ENCODE peak calls at places on chromosomes 11 and 22, in nine cellular contexts. One of them, this sample, is unnamed.

GRCh38 chr11:134939905-134940304 is 527.9 kb upstream of the B3GAT1 start:
- DNase-seq in HFF-Myc: no peak
- DNase-seq in brain microvascular endothelial cell: no peak
- DNase-seq in HCT116: no peak
- DNase-seq in body of pancreas: no peak
- DNase-seq in cardiac muscle cell: peak
- DNase-seq in thoracic aorta: no peak
- DNase-seq in heart left ventricle: no peak
- DNase-seq in pancreas: no peak
- DNase-seq in this sample: no peak

GRCh38 chr22:20520093-20520511 is 12.7 kb downstream of the MED15 start:
- DNase-seq in HFF-Myc: no peak
- DNase-seq in brain microvascular endothelial cell: peak
- DNase-seq in HCT116: no peak
- DNase-seq in body of pancreas: no peak
- DNase-seq in cardiac muscle cell: no peak
- DNase-seq in thoracic aorta: no peak
- DNase-seq in heart left ventricle: no peak
- DNase-seq in pancreas: no peak
- DNase-seq in this sample: no peak

GRCh38 chr11:61357233-61357893 is 4.3 kb downstream of the CYB561A3 start:
- DNase-seq in HFF-Myc: no peak
- DNase-seq in brain microvascular endothelial cell: no peak
- DNase-seq in HCT116: no peak
- DNase-seq in body of pancreas: no peak
- DNase-seq in cardiac muscle cell: no peak
- DNase-seq in thoracic aorta: no peak
- DNase-seq in heart left ventricle: no peak
- DNase-seq in pancreas: no peak
- DNase-seq in this sample: no peak

GRCh38 chr22:45427114-45427513 is 13.6 kb downstream of the RIBC2 start:
- DNase-seq in HFF-Myc: no peak
- DNase-seq in brain microvascular endothelial cell: no peak
- DNase-seq in HCT116: no peak
- DNase-seq in body of pancreas: no peak
- DNase-seq in cardiac muscle cell: no peak
- DNase-seq in thoracic aorta: no peak
- DNase-seq in heart left ventricle: no peak
- DNase-seq in pancreas: no peak
- DNase-seq in this sample: no peak

GRCh38 chr11:69108030-69108429 is 47.7 kb upstream of the SMIM38 start:
- DNase-seq in HFF-Myc: no peak
- DNase-seq in brain microvascular endothelial cell: no peak
- DNase-seq in HCT116: no peak
- DNase-seq in body of pancreas: no peak
- DNase-seq in cardiac muscle cell: no peak
- DNase-seq in thoracic aorta: no peak
- DNase-seq in heart left ventricle: no peak
- DNase-seq in pancreas: no peak
- DNase-seq in this sample: no peak

GRCh38 chr22:46580940-46581579 is 39.1 kb upstream of the GRAMD4 start:
- DNase-seq in HFF-Myc: no peak
- DNase-seq in brain microvascular endothelial cell: no peak
- DNase-seq in HCT116: no peak
- DNase-seq in body of pancreas: no peak
- DNase-seq in cardiac muscle cell: no peak
- DNase-seq in thoracic aorta: no peak
- DNase-seq in heart left ventricle: no peak
- DNase-seq in pancreas: no peak
- DNase-seq in this sample: no peak

GRCh38 chr11:117621226-117621625 is 175.8 kb downstream of the DSCAML1 start:
- DNase-seq in HFF-Myc: no peak
- DNase-seq in brain microvascular endothelial cell: peak
- DNase-seq in HCT116: peak
- DNase-seq in body of pancreas: no peak
- DNase-seq in cardiac muscle cell: no peak
- DNase-seq in thoracic aorta: no peak
- DNase-seq in heart left ventricle: no peak
- DNase-seq in pancreas: no peak
- DNase-seq in this sample: peak

GRCh38 chr11:35688023-35688422 is 25.4 kb downstream of the TRIM44 start:
- DNase-seq in HFF-Myc: no peak
- DNase-seq in brain microvascular endothelial cell: peak
- DNase-seq in HCT116: no peak
- DNase-seq in body of pancreas: no peak
- DNase-seq in cardiac muscle cell: no peak
- DNase-seq in thoracic aorta: no peak
- DNase-seq in heart left ventricle: no peak
- DNase-seq in pancreas: no peak
- DNase-seq in this sample: no peak

GRCh38 chr11:6746086-6746618 is 25.6 kb downstream of the OR2AG2 start:
- DNase-seq in HFF-Myc: no peak
- DNase-seq in brain microvascular endothelial cell: no peak
- DNase-seq in HCT116: no peak
- DNase-seq in body of pancreas: no peak
- DNase-seq in cardiac muscle cell: no peak
- DNase-seq in thoracic aorta: no peak
- DNase-seq in heart left ventricle: peak
- DNase-seq in pancreas: no peak
- DNase-seq in this sample: peak

GRCh38 chr22:48660795-48661740 is 1166.6 kb downstream of the BRD1 start:
- DNase-seq in HFF-Myc: no peak
- DNase-seq in brain microvascular endothelial cell: no peak
- DNase-seq in HCT116: no peak
- DNase-seq in body of pancreas: no peak
- DNase-seq in cardiac muscle cell: no peak
- DNase-seq in thoracic aorta: no peak
- DNase-seq in heart left ventricle: no peak
- DNase-seq in pancreas: no peak
- DNase-seq in this sample: no peak

GRCh38 chr22:29093030-29093429 is 20.2 kb downstream of the KREMEN1 start:
- DNase-seq in HFF-Myc: no peak
- DNase-seq in brain microvascular endothelial cell: no peak
- DNase-seq in HCT116: no peak
- DNase-seq in body of pancreas: no peak
- DNase-seq in cardiac muscle cell: no peak
- DNase-seq in thoracic aorta: no peak
- DNase-seq in heart left ventricle: no peak
- DNase-seq in pancreas: no peak
- DNase-seq in this sample: no peak

GRCh38 chr11:129295746-129296145 is 79.9 kb upstream of the BARX2 start:
- DNase-seq in HFF-Myc: no peak
- DNase-seq in brain microvascular endothelial cell: peak
- DNase-seq in HCT116: no peak
- DNase-seq in body of pancreas: no peak
- DNase-seq in cardiac muscle cell: no peak
- DNase-seq in thoracic aorta: no peak
- DNase-seq in heart left ventricle: no peak
- DNase-seq in pancreas: no peak
- DNase-seq in this sample: no peak

GRCh38 chr11:8017071-8017470 is 29.9 kb downstream of the EIF3F start:
- DNase-seq in HFF-Myc: no peak
- DNase-seq in brain microvascular endothelial cell: no peak
- DNase-seq in HCT116: no peak
- DNase-seq in body of pancreas: no peak
- DNase-seq in cardiac muscle cell: no peak
- DNase-seq in thoracic aorta: no peak
- DNase-seq in heart left ventricle: peak
- DNase-seq in pancreas: no peak
- DNase-seq in this sample: peak

DNA sequence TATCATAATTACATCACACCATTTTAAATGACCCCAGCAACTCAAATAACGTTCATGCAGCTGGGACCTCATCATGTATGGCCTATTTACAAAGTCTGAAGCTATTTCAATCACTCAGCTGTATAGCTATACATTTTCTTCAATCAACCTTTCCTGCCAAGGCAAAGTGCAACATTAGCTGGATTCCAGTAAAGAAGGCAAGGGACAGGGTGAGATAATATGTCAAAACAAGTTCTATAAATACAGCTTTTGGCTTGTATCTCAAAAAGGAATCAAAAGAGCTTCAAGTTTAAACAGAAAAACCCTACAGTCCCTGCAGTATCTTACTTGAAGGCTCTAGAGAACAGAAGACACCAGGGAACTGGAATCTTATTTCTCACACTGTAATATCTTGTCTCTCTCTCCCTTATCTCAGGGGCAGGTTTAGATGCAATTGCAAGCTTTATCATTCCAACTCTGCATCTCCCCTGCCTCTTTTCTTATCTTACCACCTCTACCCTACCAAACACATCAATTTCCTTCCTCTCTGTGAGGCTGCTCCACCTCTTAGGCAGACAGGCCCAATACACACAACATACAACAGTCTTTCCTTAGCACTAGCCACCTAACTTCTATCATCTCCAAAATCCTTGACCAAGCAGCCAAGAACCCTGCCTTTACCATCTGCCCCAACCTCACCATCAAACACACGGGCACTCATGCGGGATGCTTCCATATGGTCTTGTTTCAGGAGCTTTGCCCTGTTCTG is 34.5 kb downstream of the CELF1 start:
- DNase-seq in HFF-Myc: no peak
- DNase-seq in brain microvascular endothelial cell: no peak
- DNase-seq in HCT116: no peak
- DNase-seq in body of pancreas: no peak
- DNase-seq in cardiac muscle cell: no peak
- DNase-seq in thoracic aorta: no peak
- DNase-seq in heart left ventricle: no peak
- DNase-seq in pancreas: no peak
- DNase-seq in this sample: no peak
- H3K4me3 ChIP-seq in HFF-Myc: no peak
- H3K4me3 ChIP-seq in brain microvascular endothelial cell: no peak
- H3K4me3 ChIP-seq in HCT116: no peak
- H3K4me3 ChIP-seq in body of pancreas: no peak
- H3K4me3 ChIP-seq in cardiac muscle cell: no peak
- H3K4me3 ChIP-seq in thoracic aorta: no peak
- H3K4me3 ChIP-seq in heart left ventricle: no peak
- H3K4me3 ChIP-seq in pancreas: no peak
- H3K4me3 ChIP-seq in this sample: no peak

GRCh38 chr11:114479331-114479730 is 40.1 kb downstream of the REXO2 start:
- DNase-seq in HFF-Myc: no peak
- DNase-seq in brain microvascular endothelial cell: no peak
- DNase-seq in HCT116: no peak
- DNase-seq in body of pancreas: no peak
- DNase-seq in cardiac muscle cell: no peak
- DNase-seq in thoracic aorta: no peak
- DNase-seq in heart left ventricle: no peak
- DNase-seq in pancreas: no peak
- DNase-seq in this sample: no peak

GRCh38 chr11:114482114-114482513 is 42.8 kb downstream of the REXO2 start:
- DNase-seq in HFF-Myc: no peak
- DNase-seq in brain microvascular endothelial cell: no peak
- DNase-seq in HCT116: no peak
- DNase-seq in body of pancreas: no peak
- DNase-seq in cardiac muscle cell: no peak
- DNase-seq in thoracic aorta: no peak
- DNase-seq in heart left ventricle: no peak
- DNase-seq in pancreas: no peak
- DNase-seq in this sample: no peak

GRCh38 chr11:114483929-114484328 is 44.7 kb downstream of the REXO2 start:
- DNase-seq in HFF-Myc: no peak
- DNase-seq in brain microvascular endothelial cell: no peak
- DNase-seq in HCT116: no peak
- DNase-seq in body of pancreas: no peak
- DNase-seq in cardiac muscle cell: no peak
- DNase-seq in thoracic aorta: no peak
- DNase-seq in heart left ventricle: no peak
- DNase-seq in pancreas: no peak
- DNase-seq in this sample: no peak

GRCh38 chr11:114477946-114478537 is 38.8 kb downstream of the REXO2 start:
- DNase-seq in HFF-Myc: no peak
- DNase-seq in brain microvascular endothelial cell: no peak
- DNase-seq in HCT116: no peak
- DNase-seq in body of pancreas: no peak
- DNase-seq in cardiac muscle cell: no peak
- DNase-seq in thoracic aorta: no peak
- DNase-seq in heart left ventricle: no peak
- DNase-seq in pancreas: no peak
- DNase-seq in this sample: no peak

GRCh38 chr11:114478768-114479167 is 39.5 kb downstream of the REXO2 start:
- DNase-seq in HFF-Myc: no peak
- DNase-seq in brain microvascular endothelial cell: no peak
- DNase-seq in HCT116: no peak
- DNase-seq in body of pancreas: no peak
- DNase-seq in cardiac muscle cell: no peak
- DNase-seq in thoracic aorta: no peak
- DNase-seq in heart left ventricle: no peak
- DNase-seq in pancreas: no peak
- DNase-seq in this sample: no peak
- TF ChIP-seq CTCF in HFF-Myc: no peak
- TF ChIP-seq CTCF in brain microvascular endothelial cell: no peak
- TF ChIP-seq CTCF in HCT116: no peak
- TF ChIP-seq CTCF in body of pancreas: no peak
- TF ChIP-seq CTCF in cardiac muscle cell: no peak
- TF ChIP-seq CTCF in thoracic aorta: no peak
- TF ChIP-seq CTCF in heart left ventricle: no peak
- TF ChIP-seq CTCF in pancreas: no peak
- TF ChIP-seq CTCF in this sample: no peak

DNA sequence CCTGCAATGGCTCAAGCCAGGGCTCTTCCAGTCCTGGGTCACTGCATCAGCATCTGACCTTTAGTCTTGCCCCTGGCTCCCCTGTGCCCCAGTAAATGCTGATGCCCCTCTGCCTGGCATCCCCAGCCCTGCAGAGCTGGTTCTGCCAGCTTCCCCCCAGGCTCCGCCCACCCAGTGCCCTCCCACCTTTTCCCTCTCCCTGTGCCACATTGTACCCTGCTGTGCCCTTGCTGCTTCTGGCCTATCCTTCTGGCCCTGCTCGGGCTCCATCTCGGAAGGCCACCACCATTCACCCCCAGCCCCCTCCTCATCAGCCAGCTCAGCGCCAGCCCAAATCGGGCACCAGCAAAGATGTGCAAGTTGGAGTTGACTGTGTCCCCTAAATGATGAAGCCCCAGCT is 7.4 kb downstream of the CAPN5 start:
- DNase-seq in HFF-Myc: no peak
- DNase-seq in brain microvascular endothelial cell: no peak
- DNase-seq in HCT116: no peak
- DNase-seq in body of pancreas: peak
- DNase-seq in cardiac muscle cell: no peak
- DNase-seq in thoracic aorta: no peak
- DNase-seq in heart left ventricle: no peak
- DNase-seq in pancreas: peak
- DNase-seq in this sample: peak
- H3K4me3 ChIP-seq in HFF-Myc: no peak
- H3K4me3 ChIP-seq in brain microvascular endothelial cell: no peak
- H3K4me3 ChIP-seq in HCT116: no peak
- H3K4me3 ChIP-seq in body of pancreas: no peak
- H3K4me3 ChIP-seq in cardiac muscle cell: no peak
- H3K4me3 ChIP-seq in thoracic aorta: no peak
- H3K4me3 ChIP-seq in heart left ventricle: no peak
- H3K4me3 ChIP-seq in pancreas: no peak
- H3K4me3 ChIP-seq in this sample: no peak

DNA sequence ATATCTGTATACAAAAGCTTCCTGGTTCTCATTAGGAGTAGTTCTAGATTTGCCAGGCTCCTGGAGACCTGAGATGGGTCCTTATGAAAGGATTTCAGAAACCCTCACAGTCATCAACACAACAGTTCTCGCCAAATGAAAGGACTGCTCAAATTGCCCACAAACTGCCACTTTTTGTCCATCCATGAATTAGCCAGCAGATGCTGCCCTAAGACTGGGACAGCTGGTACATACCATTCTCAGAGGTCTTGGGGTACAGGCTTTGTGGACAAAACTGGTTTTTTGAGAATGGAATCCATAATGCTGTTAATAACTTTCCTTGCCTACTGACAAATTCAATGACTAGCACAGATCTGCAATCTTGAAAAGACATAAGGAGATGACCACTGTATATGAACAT is 23.4 kb upstream of the BDNF start:
- DNase-seq in HFF-Myc: no peak
- DNase-seq in brain microvascular endothelial cell: no peak
- DNase-seq in HCT116: no peak
- DNase-seq in body of pancreas: no peak
- DNase-seq in cardiac muscle cell: no peak
- DNase-seq in thoracic aorta: no peak
- DNase-seq in heart left ventricle: no peak
- DNase-seq in pancreas: no peak
- DNase-seq in this sample: no peak
- TF ChIP-seq CTCF in HFF-Myc: no peak
- TF ChIP-seq CTCF in brain microvascular endothelial cell: peak
- TF ChIP-seq CTCF in HCT116: no peak
- TF ChIP-seq CTCF in body of pancreas: no peak
- TF ChIP-seq CTCF in cardiac muscle cell: no peak
- TF ChIP-seq CTCF in thoracic aorta: no peak
- TF ChIP-seq CTCF in heart left ventricle: no peak
- TF ChIP-seq CTCF in pancreas: no peak
- TF ChIP-seq CTCF in this sample: no peak